ENCODE peak calls at places on chromosomes 16 and 17, in eight cellular contexts. W is anterior cingulate cortex; K is activated naive CD8-positive, alpha-beta T cell treated with anti-CD3 and anti-CD28 coated beads, Interleukin-2, amount 50 U/mL, for 24 hours; P is OCI-M1; M is HAP-1; B is GOT3; F is left kidney; V is HFFc6. J is an unnamed sample.

GRCh38 chr17:76090517-76091135 is 11.6 kb downstream of the ZACN start:
- DNase-seq in F (no peak), K (no peak), W (no peak), P (no peak), M (no peak), V (no peak), B (no peak), J (no peak)

GRCh38 chr17:71329310-71330098 is 791.3 kb upstream of the SOX9 start:
- DNase-seq in V (no peak), P (no peak), B (no peak), W (no peak), K (no peak), M (no peak), F (no peak), J (no peak)

GRCh38 chr17:77445908-77446535 is 305.3 kb downstream of the SEC14L1 start:
- DNase-seq in F (no peak), P (peak), W (no peak), V (no peak), K (no peak), B (no peak), M (no peak), J (peak)

GRCh38 chr16:19113577-19114358 is at the start of gene ITPRIPL2:
- DNase-seq in V (peak), B (peak), W (no peak), M (peak), K (peak), P (peak), F (peak), J (peak)

GRCh38 chr16:86598607-86599318 is 20.4 kb downstream of the FOXL1 start:
- DNase-seq in M (no peak), P (no peak), B (no peak), W (no peak), K (no peak), V (peak), F (peak), J (no peak)

GRCh38 chr17:75553553-75554110 is 28.1 kb downstream of the LLGL2 start:
- DNase-seq in V (no peak), K (no peak), B (no peak), P (no peak), M (no peak), W (no peak), F (no peak), J (no peak)

GRCh38 chr17:30917050-30917449 is 4.7 kb upstream of the ADAP2 start:
- DNase-seq in P (no peak), M (no peak), V (no peak), F (no peak), K (no peak), W (no peak), B (no peak), J (no peak)

GRCh38 chr16:47664653-47665325 is 203.7 kb downstream of the PHKB start:
- DNase-seq in P (no peak), K (no peak), M (no peak), B (no peak), W (no peak), F (peak), V (no peak), J (no peak)

GRCh38 chr17:37100231-37100630 is 151.5 kb downstream of the AATF start:
- DNase-seq in F (no peak), K (no peak), V (no peak), B (no peak), P (no peak), M (no peak), W (no peak), J (no peak)

GRCh38 chr16:88782454-88783390 is 2.3 kb downstream of the PIEZO1 start:
- DNase-seq in B (peak), K (peak), P (no peak), F (no peak), M (no peak), V (peak), W (peak), J (peak)

GRCh38 chr16:53433930-53434435 is 288 bp upstream of the RBL2 start:
- DNase-seq in V (no peak), M (no peak), B (no peak), W (no peak), P (no peak), K (no peak), F (no peak), J (no peak)

GRCh38 chr17:78341559-78342437 is 18.1 kb downstream of the SOCS3 start:
- DNase-seq in M (no peak), K (no peak), F (peak), B (peak), P (no peak), V (peak), W (peak), J (peak)

GRCh38 chr16:84839054-84839453 is 19.3 kb downstream of the CRISPLD2 start:
- DNase-seq in P (no peak), K (no peak), F (no peak), B (no peak), M (no peak), V (peak), W (no peak), J (no peak)

GRCh38 chr16:4850211-4850610 is 2.9 kb downstream of the UBN1 start:
- DNase-seq in P (peak), M (peak), W (no peak), B (no peak), F (no peak), K (no peak), V (no peak), J (no peak)

GRCh38 chr17:6066183-6066948 is 3.8 kb upstream of the WSCD1 start:
- DNase-seq in B (no peak), W (no peak), M (no peak), F (no peak), K (no peak), V (peak), P (no peak), J (no peak)

GRCh38 chr17:19238167-19238505 is 970 bp downstream of the EPN2 start:
- DNase-seq in W (no peak), B (no peak), P (peak), V (no peak), K (peak), M (peak), F (peak), J (peak)

GRCh38 chr17:62797959-62798358 is 10.2 kb downstream of the MARCHF10 start:
- DNase-seq in K (no peak), B (no peak), W (no peak), V (no peak), P (no peak), F (no peak), M (no peak), J (no peak)

GRCh38 chr17:72930031-72930430 is 162.5 kb downstream of the SLC39A11 start:
- DNase-seq in B (no peak), F (peak), K (no peak), W (no peak), P (no peak), M (no peak), V (no peak), J (no peak)

GRCh38 chr17:81163703-81164413 is 1.4 kb upstream of the PVALEF start:
- DNase-seq in K (no peak), B (no peak), P (no peak), F (no peak), M (no peak), W (no peak), V (no peak), J (no peak)

GRCh38 chr17:43740541-43740940 is 18.1 kb downstream of the SOST start:
- DNase-seq in B (no peak), W (no peak), P (no peak), F (no peak), V (peak), K (no peak), M (no peak), J (no peak)

GRCh38 chr16:86881118-86881510 is 302.8 kb downstream of the FOXL1 start:
- DNase-seq in V (no peak), P (no peak), M (no peak), F (no peak), W (no peak), K (no peak), B (no peak), J (no peak)

GRCh38 chr17:79388556-79389295 is 222.1 kb downstream of the RBFOX3 start:
- DNase-seq in W (peak), F (peak), V (peak), M (peak), B (no peak), P (peak), K (peak), J (peak)

GRCh38 chr17:15263206-15263579 is 1.9 kb downstream of the PMP22 start:
- DNase-seq in K (no peak), F (peak), B (peak), V (peak), M (no peak), P (no peak), W (peak), J (no peak)

GRCh38 chr17:31314788-31315105 is 893 bp upstream of the EVI2B start:
- DNase-seq in M (no peak), P (no peak), K (no peak), B (no peak), F (no peak), V (no peak), W (no peak), J (no peak)

GRCh38 chr17:80955673-80956306 is 35.9 kb upstream of the CHMP6 start:
- DNase-seq in V (no peak), K (no peak), P (no peak), W (no peak), B (no peak), F (peak), M (no peak), J (no peak)

GRCh38 chr16:8872967-8873865 is 4.4 kb upstream of the CARHSP1 start:
- DNase-seq in F (no peak), W (no peak), P (peak), B (no peak), V (no peak), M (no peak), K (no peak), J (no peak)

GRCh38 chr16:84585886-84586285 is 32.0 kb downstream of the COTL1 start:
- DNase-seq in W (peak), K (no peak), V (no peak), B (no peak), P (no peak), F (peak), M (peak), J (no peak)